ENCODE peak calls at places on chromosomes 6 and 20, in five cellular contexts. K, D, O, V and N are unnamed samples.

GRCh38 chr6:106360410-106360988 is at the start of gene CRYBG1:
- DNase-seq in O (peak; percentile 55), V (peak; percentile 86), D (peak; percentile 4), K (peak; percentile 29), N (no peak)

GRCh38 chr6:47733879-47734558 is 35.6 kb downstream of the ADGRF4 start:
- DNase-seq in O (no peak), D (no peak), K (no peak), V (no peak), N (no peak)

GRCh38 chr6:146974346-146974745 is 229.9 kb upstream of the STXBP5 start:
- DNase-seq in V (no peak), O (no peak), D (no peak), K (no peak), N (no peak)

GRCh38 chr20:46709459-46710148 is at the start of gene SLC2A10:
- DNase-seq in D (no peak), O (no peak), V (peak; percentile 53), K (peak; percentile 17), N (peak; percentile 3)

GRCh38 chr6:55543633-55544309 is 35.2 kb downstream of the HMGCLL1 start:
- DNase-seq in D (no peak), V (peak; percentile 37), O (no peak), K (no peak), N (no peak)

GRCh38 chr6:125140808-125141207 is 12.8 kb upstream of the TPD52L1 start:
- DNase-seq in V (no peak), K (no peak), O (no peak), D (no peak), N (no peak)

GRCh38 chr6:104705095-104705707 is 154.5 kb downstream of the HACE1 start:
- DNase-seq in V (no peak), K (no peak), O (no peak), D (peak; percentile 50), N (peak; percentile 5)

GRCh38 chr6:32064706-32065105 is 26.5 kb downstream of the CYP21A2 start:
- DNase-seq in K (no peak), V (no peak), D (no peak), O (no peak), N (no peak)

GRCh38 chr6:136424901-136425300 is 125.3 kb downstream of the MAP7 start:
- DNase-seq in O (no peak), V (no peak), D (no peak), K (no peak), N (no peak)

GRCh38 chr20:46354207-46354555 is 45.9 kb upstream of the CDH22 start:
- DNase-seq in V (no peak), O (no peak), K (no peak), D (no peak), N (no peak)

GRCh38 chr6:35687658-35688604 is 784 bp downstream of the FKBP5 start:
- DNase-seq in O (peak; percentile 23), K (peak; percentile 24), V (peak; percentile 55), D (no peak), N (peak; percentile 9)

GRCh38 chr6:40672118-40672517 is 85.0 kb upstream of the LRFN2 start:
- DNase-seq in D (no peak), O (no peak), V (no peak), K (no peak), N (no peak)

GRCh38 chr6:20891161-20891560 is 356.9 kb downstream of the CDKAL1 start:
- DNase-seq in D (no peak), O (no peak), V (no peak), K (no peak), N (no peak)

GRCh38 chr6:159726196-159726917 is 949 bp upstream of the WTAP start:
- DNase-seq in K (no peak), D (no peak), V (no peak), O (no peak), N (no peak)